ENCODE peak calls at places on chromosomes 7 and 10, in six cellular contexts. T, Z, N, D, U and K are unnamed samples.

GRCh38 chr10:12473491-12473890 is 124.1 kb downstream of the CAMK1D start:
- DNase-seq in Z (no peak), U (no peak), D (no peak), N (no peak), T (no peak), K (no peak)

GRCh38 chr10:11678074-11678793 is 63.9 kb upstream of the ECHDC3 start:
- DNase-seq in T (peak; percentile 22), U (peak; percentile 36), Z (no peak), N (no peak), D (peak; percentile 94), K (no peak)

GRCh38 chr10:66350622-66351399 is 575.0 kb upstream of the LRRTM3 start:
- DNase-seq in U (no peak), T (no peak), N (no peak), D (no peak), Z (no peak), K (no peak)

GRCh38 chr10:131094406-131095108 is 217.0 kb downstream of the TCERG1L start:
- DNase-seq in Z (peak; percentile 69), T (peak; percentile 46), N (no peak), D (no peak), U (no peak), K (no peak)

GRCh38 chr10:43399911-43400310 is 9.1 kb downstream of the HNRNPF start:
- DNase-seq in N (no peak), Z (no peak), T (no peak), U (no peak), D (no peak), K (no peak)

GRCh38 chr10:3009341-3009740 is 58.0 kb upstream of the PFKP start:
- DNase-seq in U (no peak), T (no peak), Z (peak; percentile 24), D (no peak), N (no peak), K (no peak)

GRCh38 chr10:102220612-102221011 is 5.5 kb upstream of the ELOVL3 start:
- DNase-seq in U (no peak), N (no peak), T (no peak), D (no peak), Z (no peak), K (no peak)

GRCh38 chr10:58782876-58783859 is 270.5 kb downstream of the BICC1 start:
- DNase-seq in D (no peak), Z (no peak), T (no peak), U (no peak), N (no peak), K (no peak)

GRCh38 chr10:123743441-123744225 is 77.5 kb downstream of the GPR26 start:
- DNase-seq in Z (no peak), N (no peak), T (no peak), D (no peak), U (no peak), K (no peak)

GRCh38 chr10:124802313-124802675 is 675 bp downstream of the ABRAXAS2 start:
- DNase-seq in T (no peak), D (no peak), N (no peak), U (no peak), Z (no peak), K (no peak)

GRCh38 chr7:35975851-35976454 is 175.1 kb downstream of the SEPTIN7 start:
- DNase-seq in N (peak; percentile 80), Z (peak; percentile 73), T (no peak), D (peak; percentile 81), U (no peak), K (no peak)

GRCh38 chr7:108066486-108066885 is 63.5 kb upstream of the LAMB1 start:
- DNase-seq in N (no peak), D (no peak), Z (no peak), U (no peak), T (no peak), K (no peak)

GRCh38 chr10:111551001-111551400 is 474.2 kb downstream of the ADRA2A start:
- DNase-seq in T (no peak), D (no peak), N (no peak), U (no peak), Z (no peak), K (no peak)

GRCh38 chr10:86222336-86222650 is 144.3 kb downstream of the GRID1 start:
- DNase-seq in D (no peak), N (no peak), U (no peak), Z (no peak), T (no peak), K (no peak)

GRCh38 chr10:25934673-25935139 is 677 bp downstream of the MYO3A start:
- DNase-seq in Z (no peak), T (no peak), D (peak; percentile 58), N (peak; percentile 56), U (no peak), K (peak; percentile 72)

GRCh38 chr10:1544929-1545328 is 192.4 kb downstream of the ADARB2 start:
- DNase-seq in D (no peak), N (no peak), Z (no peak), U (no peak), T (no peak), K (no peak)

GRCh38 chr7:84122582-84123360 is 71.8 kb downstream of the SEMA3A start:
- DNase-seq in N (no peak), Z (no peak), U (no peak), D (no peak), T (no peak), K (no peak)

GRCh38 chr10:86306628-86307278 is 59.8 kb downstream of the GRID1 start:
- DNase-seq in Z (no peak), U (no peak), N (peak; percentile 13), D (peak; percentile 39), T (no peak), K (no peak)

GRCh38 chr7:99311702-99312101 is 14.0 kb upstream of the ARPC1A start:
- DNase-seq in D (no peak), Z (no peak), T (no peak), U (no peak), N (no peak), K (no peak)

GRCh38 chr10:8768341-8768740 is 713.9 kb downstream of the GATA3 start:
- DNase-seq in T (no peak), N (no peak), U (no peak), D (no peak), Z (no peak), K (no peak)

GRCh38 chr10:86289577-86289868 is 77.1 kb downstream of the GRID1 start:
- DNase-seq in N (no peak), U (peak; percentile 19), D (no peak), Z (no peak), T (no peak), K (peak; percentile 39)

GRCh38 chr7:91228327-91228726 is 35.9 kb upstream of the FZD1 start:
- DNase-seq in D (no peak), N (no peak), T (no peak), U (no peak), Z (no peak), K (no peak)

GRCh38 chr10:2230478-2230877 is 493.2 kb upstream of the ADARB2 start:
- DNase-seq in T (no peak), D (no peak), N (no peak), U (no peak), Z (no peak), K (no peak)

GRCh38 chr7:125118444-125118843 is 188.8 kb upstream of the POT1 start:
- DNase-seq in N (no peak), D (no peak), T (no peak), U (no peak), Z (no peak), K (no peak)

GRCh38 chr7:22842973-22843372 is 20.3 kb upstream of the TOMM7 start:
- DNase-seq in D (no peak), N (no peak), U (no peak), T (no peak), Z (no peak), K (no peak)
- TF ChIP-seq CTCF in D (no peak), N (no peak), U (no peak), T (no peak), Z (no peak), K (no peak)

GRCh38 chr10:14686356-14686755 is 88.3 kb downstream of the FAM107B start:
- DNase-seq in D (peak; percentile 91), N (no peak), U (no peak), T (no peak), Z (no peak), K (no peak)
- TF ChIP-seq CTCF in D (no peak), N (no peak), U (no peak), T (no peak), Z (no peak), K (no peak)

DNA sequence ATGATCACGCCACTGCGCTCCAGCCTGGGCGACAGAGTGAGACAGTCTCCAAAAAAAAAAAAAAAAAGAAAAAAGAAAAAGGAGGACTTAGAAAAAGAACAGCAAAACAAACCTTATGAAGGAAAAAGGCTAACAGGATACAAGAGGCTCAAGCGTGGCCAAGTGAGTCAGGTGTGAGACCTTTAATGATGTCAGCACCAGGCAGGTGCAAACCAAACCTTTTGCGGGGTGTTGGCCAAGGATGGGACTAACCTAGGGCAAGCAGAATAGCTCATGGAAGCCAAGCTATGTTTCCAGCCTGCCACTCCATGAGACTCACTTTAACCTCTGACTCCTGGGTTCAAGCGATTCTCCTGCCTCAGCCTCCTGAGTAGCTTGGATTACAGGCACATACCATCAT is 11.3 kb upstream of the GNA12 start:
- DNase-seq in N (no peak), U (no peak), T (no peak), D (no peak), Z (no peak), K (no peak)
- TF ChIP-seq CTCF in N (no peak), U (no peak), T (no peak), D (no peak), Z (no peak), K (no peak)

DNA sequence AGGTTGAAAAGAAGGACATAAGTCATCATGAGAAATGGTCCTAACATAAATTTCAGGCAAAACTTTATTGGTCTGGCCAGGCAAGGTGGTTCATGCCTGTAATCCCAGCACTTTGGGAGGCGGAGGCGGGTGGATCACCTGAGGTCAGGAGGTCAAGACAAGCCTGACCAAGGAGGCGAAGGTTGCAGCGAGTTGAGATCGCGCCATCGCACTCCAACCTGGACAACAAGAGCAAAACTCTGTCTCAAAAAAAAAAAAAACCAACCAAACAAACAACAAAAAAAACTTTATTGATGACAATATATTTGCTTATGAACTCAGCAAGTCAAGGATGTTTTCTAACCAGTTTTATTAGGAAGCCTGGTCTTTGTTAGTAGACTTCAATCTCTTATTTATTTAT is 54.6 kb upstream of the ARHGAP21 start:
- DNase-seq in T (no peak), Z (no peak), D (no peak), N (no peak), U (no peak), K (no peak)
- TF ChIP-seq CTCF in T (no peak), Z (no peak), D (no peak), N (no peak), U (no peak), K (no peak)

DNA sequence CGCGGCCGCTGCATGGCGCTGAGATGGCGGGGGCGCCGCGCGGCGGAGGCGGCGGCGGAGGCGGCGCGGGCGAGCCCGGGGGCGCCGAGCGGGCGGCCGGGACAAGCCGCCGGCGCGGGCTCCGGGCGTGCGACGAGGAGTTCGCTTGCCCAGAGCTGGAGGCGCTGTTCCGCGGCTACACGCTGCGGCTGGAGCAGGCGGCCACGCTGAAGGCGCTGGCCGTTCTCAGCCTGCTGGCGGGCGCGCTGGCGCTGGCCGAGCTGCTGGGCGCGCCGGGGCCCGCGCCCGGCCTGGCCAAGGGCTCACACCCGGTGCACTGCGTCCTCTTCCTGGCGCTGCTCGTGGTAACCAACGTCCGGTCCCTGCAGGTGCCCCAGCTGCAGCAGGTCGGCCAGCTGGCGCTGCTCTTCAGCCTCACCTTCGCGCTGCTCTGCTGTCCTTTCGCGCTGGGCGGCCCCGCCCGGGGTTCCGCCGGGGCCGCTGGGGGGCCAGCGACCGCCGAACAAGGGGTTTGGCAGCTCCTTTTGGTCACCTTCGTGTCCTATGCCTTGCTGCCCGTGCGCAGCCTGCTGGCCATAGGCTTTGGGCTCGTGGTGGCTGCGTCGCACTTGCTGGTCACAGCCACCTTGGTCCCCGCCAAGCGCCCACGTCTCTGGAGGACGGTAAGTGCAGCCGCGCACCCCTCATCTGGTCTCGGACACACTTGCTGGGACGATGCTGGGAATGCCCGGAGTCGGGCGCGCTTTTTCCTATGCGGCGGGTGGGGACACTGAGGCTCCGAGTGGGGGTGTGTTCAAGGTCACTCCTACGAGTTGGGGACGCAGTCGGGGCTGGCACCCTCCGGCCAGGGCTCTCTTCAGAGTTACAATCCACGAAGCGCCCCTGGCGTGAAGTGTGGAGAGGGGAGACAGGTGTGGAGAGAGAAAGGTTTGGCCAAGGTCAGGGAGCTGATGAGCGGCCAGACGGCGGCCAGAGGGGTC is 643 bp downstream of the ADCY1 start:
- DNase-seq in D (peak; percentile 79), Z (no peak), N (peak; percentile 74), U (peak; percentile 29), T (no peak), K (no peak)
- TF ChIP-seq CTCF in D (peak; percentile 15), Z (no peak), N (no peak), U (no peak), T (no peak), K (peak; percentile 62)